ENCODE peak calls at places on chromosome 7, in six cellular contexts. R is substantia nigra, N is CMK, T is AG04450, U is pulmonary artery endothelial cell, B is T-helper 2 cell. W is an unnamed sample.
A peak's percentile ranks its signal among the peaks of the same experiment; 100 is the strongest.

GRCh38 chr7:107046511-107047259 is 2.2 kb downstream of the PRKAR2B start:
- DNase-seq in R (no peak), N (no peak), T (no peak), U (no peak), B (no peak), W (no peak)

GRCh38 chr7:98930464-98930863 is 52.1 kb downstream of the TRRAP start:
- DNase-seq in R (no peak), N (no peak), T (no peak), U (no peak), B (no peak), W (no peak)

GRCh38 chr7:118573065-118573464 is 348.6 kb downstream of the ANKRD7 start:
- DNase-seq in R (no peak), N (no peak), T (no peak), U (no peak), B (no peak), W (no peak)

GRCh38 chr7:47435889-47436312 is 146.0 kb downstream of the TNS3 start:
- DNase-seq in R (peak; percentile 36), N (no peak), T (peak; percentile 47), U (peak; percentile 56), B (no peak), W (peak; percentile 73)

GRCh38 chr7:35705932-35706461 is 11.1 kb upstream of the HERPUD2 start:
- DNase-seq in R (no peak), N (no peak), T (no peak), U (no peak), B (no peak), W (no peak)

GRCh38 chr7:84193787-84194186 is 802 bp downstream of the SEMA3A start:
- DNase-seq in R (no peak), N (no peak), T (no peak), U (no peak), B (no peak), W (no peak)

GRCh38 chr7:102426268-102427031 is 6.9 kb upstream of the ORAI2 start:
- DNase-seq in R (no peak), N (no peak), T (no peak), U (no peak), B (peak; percentile 76), W (no peak)

GRCh38 chr7:121337398-121337797 is 8.6 kb downstream of the WNT16 start:
- DNase-seq in R (no peak), N (no peak), T (no peak), U (no peak), B (no peak), W (peak; percentile 31)

GRCh38 chr7:93461350-93461749 is 113.2 kb downstream of the CALCR start:
- DNase-seq in R (no peak), N (no peak), T (no peak), U (no peak), B (no peak), W (no peak)

GRCh38 chr7:20440472-20441105 is 109.9 kb downstream of the ITGB8 start:
- DNase-seq in R (peak; percentile 31), N (peak; percentile 44), T (peak; percentile 20), U (no peak), B (no peak), W (no peak)

GRCh38 chr7:151736403-151736909 is 140.5 kb downstream of the PRKAG2 start:
- DNase-seq in R (no peak), N (no peak), T (peak; percentile 92), U (peak; percentile 64), B (no peak), W (peak; percentile 94)

GRCh38 chr7:121530251-121531174 is 134.4 kb upstream of the FAM3C start:
- DNase-seq in R (no peak), N (no peak), T (no peak), U (peak; percentile 13), B (peak; percentile 60), W (peak; percentile 99)

GRCh38 chr7:36224916-36225858 is 72.1 kb downstream of the EEPD1 start:
- DNase-seq in R (no peak), N (no peak), T (no peak), U (no peak), B (no peak), W (no peak)

GRCh38 chr7:34227525-34227924 is 322.2 kb downstream of the BMPER start:
- DNase-seq in R (no peak), N (no peak), T (no peak), U (peak; percentile 29), B (no peak), W (no peak)

GRCh38 chr7:113918946-113919345 is at the start of gene PPP1R3A:
- DNase-seq in R (no peak), N (no peak), T (no peak), U (no peak), B (no peak), W (no peak)

GRCh38 chr7:41451826-41452225 is 251.1 kb downstream of the INHBA start:
- DNase-seq in R (no peak), N (no peak), T (no peak), U (no peak), B (no peak), W (no peak)

GRCh38 chr7:44288811-44289340 is 36.5 kb downstream of the CAMK2B start:
- DNase-seq in R (no peak), N (no peak), T (no peak), U (no peak), B (no peak), W (no peak)

GRCh38 chr7:74023037-74023436 is 4.9 kb upstream of the ELN start:
- DNase-seq in R (no peak), N (no peak), T (no peak), U (peak; percentile 37), B (no peak), W (peak; percentile 31)

GRCh38 chr7:44897299-44897698 is 12.0 kb upstream of the PURB start:
- DNase-seq in R (no peak), N (no peak), T (no peak), U (no peak), B (no peak), W (no peak)

GRCh38 chr7:1690359-1690958 is 20.4 kb downstream of the ELFN1 start:
- DNase-seq in R (no peak), N (no peak), T (no peak), U (no peak), B (no peak), W (no peak)

GRCh38 chr7:149741629-149742028 is 31.8 kb downstream of the ZNF467 start:
- DNase-seq in R (peak; percentile 19), N (no peak), T (no peak), U (no peak), B (no peak), W (no peak)

GRCh38 chr7:50682573-50682972 is 100.1 kb downstream of the GRB10 start:
- DNase-seq in R (no peak), N (no peak), T (no peak), U (no peak), B (no peak), W (no peak)

GRCh38 chr7:154899893-154900292 is 103.0 kb downstream of the PAXIP1 start:
- DNase-seq in R (no peak), N (no peak), T (no peak), U (no peak), B (no peak), W (no peak)

GRCh38 chr7:27235387-27236052 is 7.1 kb upstream of the EVX1 start:
- DNase-seq in R (peak; percentile 7), N (no peak), T (no peak), U (no peak), B (no peak), W (no peak)

GRCh38 chr7:90211391-90212148 is at the start of gene STEAP2:
- DNase-seq in R (peak; percentile 38), N (no peak), T (peak; percentile 73), U (peak; percentile 79), B (no peak), W (peak; percentile 91)

GRCh38 chr7:5431485-5432118 is 8.0 kb upstream of the TNRC18 start:
- DNase-seq in R (no peak), N (no peak), T (no peak), U (no peak), B (no peak), W (no peak)

GRCh38 chr7:73879977-73880681 is 19.2 kb downstream of the TMEM270 start:
- DNase-seq in R (no peak), N (no peak), T (no peak), U (no peak), B (no peak), W (no peak)

GRCh38 chr7:37357277-37357996 is 91.2 kb downstream of the ELMO1 start:
- DNase-seq in R (no peak), N (peak; percentile 90), T (no peak), U (no peak), B (no peak), W (no peak)

GRCh38 chr7:22783421-22783820 is 39.2 kb downstream of the TOMM7 start:
- DNase-seq in R (no peak), N (no peak), T (no peak), U (no peak), B (no peak), W (no peak)

GRCh38 chr7:139992353-139993054 is 70.2 kb downstream of the PARP12 start:
- DNase-seq in R (no peak), N (no peak), T (no peak), U (no peak), B (no peak), W (no peak)